ENCODE peak calls at places on chromosomes 1 and 21, in eight cellular contexts. One of them, this sample, is unnamed.
A peak's percentile ranks its signal among the peaks of the same experiment; 100 is the strongest.

GRCh38 chr21:45993210-45994085 is 11.9 kb downstream of the COL6A1 start:
- DNase-seq in AG09319: no peak
- DNase-seq in tibial nerve: no peak
- DNase-seq in B cell: no peak
- DNase-seq in heart left ventricle: peak; percentile 43
- DNase-seq in NB4: no peak
- DNase-seq in foreskin fibroblast: peak; percentile 16
- DNase-seq in cardiac muscle cell: no peak
- DNase-seq in this sample: peak; percentile 17

GRCh38 chr21:38769253-38769780 is 36.4 kb upstream of the ETS2 start:
- DNase-seq in tibial nerve: no peak
- DNase-seq in AG09319: no peak
- DNase-seq in foreskin fibroblast: no peak
- DNase-seq in cardiac muscle cell: no peak
- DNase-seq in NB4: no peak
- DNase-seq in B cell: no peak
- DNase-seq in heart left ventricle: no peak
- DNase-seq in this sample: no peak

GRCh38 chr1:32798679-32799416 is 18.3 kb downstream of the YARS1 start:
- DNase-seq in AG09319: no peak
- DNase-seq in foreskin fibroblast: peak; percentile 38
- DNase-seq in heart left ventricle: no peak
- DNase-seq in NB4: no peak
- DNase-seq in tibial nerve: no peak
- DNase-seq in cardiac muscle cell: no peak
- DNase-seq in B cell: no peak
- DNase-seq in this sample: no peak

GRCh38 chr21:32921632-32922230 is 104.0 kb upstream of the OLIG2 start:
- DNase-seq in B cell: no peak
- DNase-seq in tibial nerve: no peak
- DNase-seq in NB4: peak; percentile 48
- DNase-seq in foreskin fibroblast: peak; percentile 40
- DNase-seq in heart left ventricle: no peak
- DNase-seq in AG09319: no peak
- DNase-seq in cardiac muscle cell: no peak
- DNase-seq in this sample: peak; percentile 50

GRCh38 chr1:1063945-1064831 is 9.9 kb downstream of the RNF223 start:
- DNase-seq in tibial nerve: peak; percentile 27
- DNase-seq in B cell: peak; percentile 91
- DNase-seq in heart left ventricle: peak; percentile 57
- DNase-seq in foreskin fibroblast: peak; percentile 76
- DNase-seq in NB4: peak; percentile 94
- DNase-seq in AG09319: no peak
- DNase-seq in cardiac muscle cell: peak; percentile 71
- DNase-seq in this sample: peak; percentile 71

GRCh38 chr1:6484826-6485139 is 6.7 kb downstream of the PLEKHG5 start:
- DNase-seq in cardiac muscle cell: no peak
- DNase-seq in heart left ventricle: no peak
- DNase-seq in B cell: no peak
- DNase-seq in NB4: no peak
- DNase-seq in tibial nerve: no peak
- DNase-seq in foreskin fibroblast: no peak
- DNase-seq in AG09319: no peak
- DNase-seq in this sample: no peak

GRCh38 chr1:226739696-226740065 is 599 bp upstream of the ITPKB start:
- DNase-seq in AG09319: no peak
- DNase-seq in B cell: no peak
- DNase-seq in NB4: peak; percentile 13
- DNase-seq in heart left ventricle: no peak
- DNase-seq in foreskin fibroblast: no peak
- DNase-seq in cardiac muscle cell: no peak
- DNase-seq in tibial nerve: no peak
- DNase-seq in this sample: no peak

GRCh38 chr1:205805082-205805711 is 7.8 kb downstream of the SLC41A1 start:
- DNase-seq in AG09319: no peak
- DNase-seq in heart left ventricle: no peak
- DNase-seq in B cell: no peak
- DNase-seq in NB4: peak; percentile 9
- DNase-seq in tibial nerve: no peak
- DNase-seq in foreskin fibroblast: no peak
- DNase-seq in cardiac muscle cell: no peak
- DNase-seq in this sample: no peak

GRCh38 chr1:15305366-15305765 is 58.3 kb downstream of the FHAD1 start:
- DNase-seq in B cell: no peak
- DNase-seq in foreskin fibroblast: no peak
- DNase-seq in heart left ventricle: no peak
- DNase-seq in NB4: no peak
- DNase-seq in AG09319: no peak
- DNase-seq in cardiac muscle cell: no peak
- DNase-seq in tibial nerve: no peak
- DNase-seq in this sample: no peak

GRCh38 chr1:76659171-76659940 is 207.9 kb upstream of the ST6GALNAC5 start:
- DNase-seq in foreskin fibroblast: peak; percentile 3
- DNase-seq in AG09319: peak; percentile 36
- DNase-seq in tibial nerve: no peak
- DNase-seq in NB4: peak; percentile 4
- DNase-seq in B cell: no peak
- DNase-seq in heart left ventricle: no peak
- DNase-seq in cardiac muscle cell: no peak
- DNase-seq in this sample: no peak

GRCh38 chr1:237788069-237788468 is 102.7 kb downstream of the ZP4 start:
- DNase-seq in foreskin fibroblast: no peak
- DNase-seq in cardiac muscle cell: no peak
- DNase-seq in heart left ventricle: no peak
- DNase-seq in AG09319: no peak
- DNase-seq in B cell: no peak
- DNase-seq in tibial nerve: no peak
- DNase-seq in NB4: no peak
- DNase-seq in this sample: no peak

GRCh38 chr21:45085700-45086099 is 11.3 kb downstream of the ADARB1 start:
- DNase-seq in cardiac muscle cell: no peak
- DNase-seq in heart left ventricle: no peak
- DNase-seq in NB4: no peak
- DNase-seq in B cell: no peak
- DNase-seq in foreskin fibroblast: no peak
- DNase-seq in tibial nerve: no peak
- DNase-seq in AG09319: no peak
- DNase-seq in this sample: no peak

GRCh38 chr1:240219104-240219503 is 127.4 kb downstream of the FMN2 start:
- DNase-seq in NB4: no peak
- DNase-seq in foreskin fibroblast: no peak
- DNase-seq in B cell: no peak
- DNase-seq in cardiac muscle cell: no peak
- DNase-seq in tibial nerve: no peak
- DNase-seq in AG09319: no peak
- DNase-seq in heart left ventricle: no peak
- DNase-seq in this sample: no peak

GRCh38 chr1:150753416-150753815 is 12.2 kb downstream of the CTSS start:
- DNase-seq in B cell: no peak
- DNase-seq in tibial nerve: no peak
- DNase-seq in AG09319: no peak
- DNase-seq in foreskin fibroblast: no peak
- DNase-seq in NB4: no peak
- DNase-seq in heart left ventricle: no peak
- DNase-seq in cardiac muscle cell: no peak
- DNase-seq in this sample: no peak

GRCh38 chr1:109371271-109371739 is 26.4 kb downstream of the SORT1 start:
- DNase-seq in foreskin fibroblast: peak; percentile 80
- DNase-seq in NB4: peak; percentile 49
- DNase-seq in B cell: no peak
- DNase-seq in heart left ventricle: peak; percentile 33
- DNase-seq in cardiac muscle cell: no peak
- DNase-seq in AG09319: peak; percentile 35
- DNase-seq in tibial nerve: peak; percentile 41
- DNase-seq in this sample: no peak

GRCh38 chr1:44571712-44572571 is 102.3 kb downstream of the TMEM53 start:
- DNase-seq in AG09319: no peak
- DNase-seq in tibial nerve: no peak
- DNase-seq in foreskin fibroblast: peak; percentile 15
- DNase-seq in B cell: no peak
- DNase-seq in heart left ventricle: no peak
- DNase-seq in cardiac muscle cell: no peak
- DNase-seq in NB4: peak; percentile 39
- DNase-seq in this sample: no peak

GRCh38 chr1:243910612-243911011 is 60.6 kb upstream of the AKT3 start:
- DNase-seq in AG09319: no peak
- DNase-seq in B cell: no peak
- DNase-seq in tibial nerve: no peak
- DNase-seq in heart left ventricle: no peak
- DNase-seq in NB4: peak; percentile 30
- DNase-seq in cardiac muscle cell: no peak
- DNase-seq in foreskin fibroblast: no peak
- DNase-seq in this sample: no peak

GRCh38 chr21:25801217-25802015 is 66.6 kb downstream of the GABPA start:
- DNase-seq in foreskin fibroblast: peak; percentile 82
- DNase-seq in heart left ventricle: peak; percentile 78
- DNase-seq in B cell: peak; percentile 82
- DNase-seq in cardiac muscle cell: peak; percentile 91
- DNase-seq in AG09319: peak; percentile 30
- DNase-seq in tibial nerve: peak; percentile 68
- DNase-seq in NB4: peak; percentile 88
- DNase-seq in this sample: peak; percentile 94

GRCh38 chr1:21607549-21608529 is 61.3 kb downstream of the RAP1GAP start:
- DNase-seq in foreskin fibroblast: peak; percentile 59
- DNase-seq in heart left ventricle: peak; percentile 86
- DNase-seq in AG09319: peak; percentile 44
- DNase-seq in tibial nerve: peak; percentile 35
- DNase-seq in cardiac muscle cell: peak; percentile 92
- DNase-seq in B cell: peak; percentile 46
- DNase-seq in NB4: peak; percentile 65
- DNase-seq in this sample: peak; percentile 90

DNA sequence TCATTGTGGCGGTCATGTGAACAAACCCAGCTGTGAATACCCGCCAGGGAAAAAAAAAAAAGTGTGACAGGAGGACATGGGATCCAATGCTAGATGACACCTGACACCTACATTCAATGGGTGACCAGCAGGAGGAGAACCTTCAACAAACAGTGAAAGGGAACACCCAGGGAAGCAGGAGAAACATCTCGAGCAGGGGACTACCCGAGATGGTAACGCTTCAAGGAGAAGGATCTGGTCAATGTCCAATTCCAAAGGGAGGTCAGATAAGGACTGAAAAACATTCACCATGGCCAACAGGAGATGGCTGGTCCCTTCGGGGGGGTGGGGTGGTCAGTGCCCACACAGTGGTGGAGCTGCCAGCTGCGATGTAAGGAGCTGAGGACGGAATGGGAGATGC is 46.3 kb downstream of the PTPN14 start:
- DNase-seq in tibial nerve: no peak
- DNase-seq in foreskin fibroblast: no peak
- DNase-seq in AG09319: no peak
- DNase-seq in NB4: no peak
- DNase-seq in cardiac muscle cell: no peak
- DNase-seq in B cell: no peak
- DNase-seq in heart left ventricle: no peak
- DNase-seq in this sample: no peak
- TF ChIP-seq CTCF in tibial nerve: no peak
- TF ChIP-seq CTCF in foreskin fibroblast: no peak
- TF ChIP-seq CTCF in AG09319: no peak
- TF ChIP-seq CTCF in NB4: no peak
- TF ChIP-seq CTCF in cardiac muscle cell: no peak
- TF ChIP-seq CTCF in B cell: no peak
- TF ChIP-seq CTCF in heart left ventricle: no peak
- TF ChIP-seq CTCF in this sample: no peak

GRCh38 chr1:147568551-147568950 is 27.2 kb downstream of the BCL9 start:
- DNase-seq in NB4: no peak
- DNase-seq in tibial nerve: no peak
- DNase-seq in cardiac muscle cell: no peak
- DNase-seq in B cell: no peak
- DNase-seq in foreskin fibroblast: no peak
- DNase-seq in heart left ventricle: no peak
- DNase-seq in AG09319: no peak
- DNase-seq in this sample: no peak

GRCh38 chr1:147570907-147571306 is 29.6 kb downstream of the BCL9 start:
- DNase-seq in B cell: no peak
- DNase-seq in foreskin fibroblast: no peak
- DNase-seq in NB4: no peak
- DNase-seq in tibial nerve: no peak
- DNase-seq in heart left ventricle: no peak
- DNase-seq in cardiac muscle cell: no peak
- DNase-seq in AG09319: no peak
- DNase-seq in this sample: no peak

GRCh38 chr1:147565189-147565980 is 24.1 kb downstream of the BCL9 start:
- DNase-seq in cardiac muscle cell: no peak
- DNase-seq in B cell: no peak
- DNase-seq in tibial nerve: no peak
- DNase-seq in AG09319: no peak
- DNase-seq in NB4: no peak
- DNase-seq in heart left ventricle: no peak
- DNase-seq in foreskin fibroblast: no peak
- DNase-seq in this sample: no peak

GRCh38 chr1:147567594-147568381 is 26.5 kb downstream of the BCL9 start:
- DNase-seq in heart left ventricle: no peak
- DNase-seq in tibial nerve: no peak
- DNase-seq in cardiac muscle cell: peak; percentile 22
- DNase-seq in AG09319: no peak
- DNase-seq in foreskin fibroblast: no peak
- DNase-seq in NB4: no peak
- DNase-seq in B cell: no peak
- DNase-seq in this sample: no peak

GRCh38 chr1:147569587-147570241 is 28.4 kb downstream of the BCL9 start:
- DNase-seq in AG09319: no peak
- DNase-seq in tibial nerve: no peak
- DNase-seq in B cell: no peak
- DNase-seq in NB4: no peak
- DNase-seq in heart left ventricle: no peak
- DNase-seq in cardiac muscle cell: no peak
- DNase-seq in foreskin fibroblast: no peak
- DNase-seq in this sample: no peak
- TF ChIP-seq CTCF in AG09319: no peak
- TF ChIP-seq CTCF in tibial nerve: no peak
- TF ChIP-seq CTCF in B cell: no peak
- TF ChIP-seq CTCF in NB4: no peak
- TF ChIP-seq CTCF in heart left ventricle: no peak
- TF ChIP-seq CTCF in cardiac muscle cell: no peak
- TF ChIP-seq CTCF in foreskin fibroblast: no peak
- TF ChIP-seq CTCF in this sample: no peak

GRCh38 chr1:53683986-53684740 is 54.8 kb downstream of the GLIS1 start:
- DNase-seq in AG09319: no peak
- DNase-seq in foreskin fibroblast: peak; percentile 34
- DNase-seq in cardiac muscle cell: peak; percentile 41
- DNase-seq in heart left ventricle: no peak
- DNase-seq in NB4: no peak
- DNase-seq in tibial nerve: no peak
- DNase-seq in B cell: no peak
- DNase-seq in this sample: no peak
- TF ChIP-seq CTCF in AG09319: peak; percentile 5
- TF ChIP-seq CTCF in foreskin fibroblast: peak; percentile 12
- TF ChIP-seq CTCF in cardiac muscle cell: peak; percentile 19
- TF ChIP-seq CTCF in heart left ventricle: no peak
- TF ChIP-seq CTCF in NB4: no peak
- TF ChIP-seq CTCF in tibial nerve: no peak
- TF ChIP-seq CTCF in B cell: no peak
- TF ChIP-seq CTCF in this sample: no peak

DNA sequence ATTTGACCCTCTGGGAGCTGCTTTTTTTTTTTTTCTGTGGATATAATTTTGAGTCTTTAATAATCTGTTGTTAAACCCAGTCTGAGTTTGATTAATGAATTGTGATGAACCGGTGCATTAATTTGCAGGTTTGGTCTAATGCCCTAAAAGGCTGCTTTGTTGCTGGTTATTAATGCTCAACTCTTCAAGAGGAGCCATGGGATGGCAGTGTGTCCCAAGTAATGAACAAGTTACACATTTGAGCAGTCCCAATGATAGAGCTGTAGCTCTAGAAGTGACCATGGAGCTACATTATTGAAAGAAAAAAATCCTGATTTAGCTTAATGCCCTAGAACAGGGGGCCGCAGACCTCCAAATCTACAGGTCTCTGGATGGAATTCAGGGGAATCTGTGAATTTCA is 53.1 kb downstream of the RWDD3 start:
- DNase-seq in heart left ventricle: no peak
- DNase-seq in NB4: peak; percentile 2
- DNase-seq in B cell: no peak
- DNase-seq in foreskin fibroblast: no peak
- DNase-seq in AG09319: no peak
- DNase-seq in tibial nerve: no peak
- DNase-seq in cardiac muscle cell: peak; percentile 21
- DNase-seq in this sample: no peak
- TF ChIP-seq CTCF in heart left ventricle: no peak
- TF ChIP-seq CTCF in NB4: no peak
- TF ChIP-seq CTCF in B cell: no peak
- TF ChIP-seq CTCF in foreskin fibroblast: no peak
- TF ChIP-seq CTCF in AG09319: no peak
- TF ChIP-seq CTCF in tibial nerve: no peak
- TF ChIP-seq CTCF in cardiac muscle cell: no peak
- TF ChIP-seq CTCF in this sample: no peak

This sample was measured in glutamatergic neuron.